ENCODE peak calls at places on chromosome 6, in five cellular contexts. One of them, this sample, is unnamed.

GRCh38 chr6:43970068-43970912 is 157.0 kb downstream of the MRPL14 start:
- DNase-seq in neuronal stem cell: no peak
- DNase-seq in H9: no peak
- DNase-seq in H1: no peak
- DNase-seq in mesenchymal stem cell: no peak
- DNase-seq in this sample: no peak

GRCh38 chr6:6131492-6132109 is 124.9 kb upstream of the NRN1 start:
- DNase-seq in neuronal stem cell: peak; percentile 31
- DNase-seq in H1: peak; percentile 31
- DNase-seq in mesenchymal stem cell: no peak
- DNase-seq in H9: peak; percentile 55
- DNase-seq in this sample: no peak

GRCh38 chr6:147078602-147079001 is 125.6 kb upstream of the STXBP5 start:
- DNase-seq in H9: no peak
- DNase-seq in H1: no peak
- DNase-seq in neuronal stem cell: no peak
- DNase-seq in mesenchymal stem cell: no peak
- DNase-seq in this sample: peak; percentile 29

GRCh38 chr6:109503327-109504224 is 20.6 kb upstream of the ZBTB24 start:
- DNase-seq in neuronal stem cell: no peak
- DNase-seq in mesenchymal stem cell: no peak
- DNase-seq in H1: no peak
- DNase-seq in H9: no peak
- DNase-seq in this sample: peak; percentile 21

GRCh38 chr6:82612475-82612874 is 248.9 kb downstream of the TPBG start:
- DNase-seq in mesenchymal stem cell: no peak
- DNase-seq in H1: no peak
- DNase-seq in neuronal stem cell: no peak
- DNase-seq in H9: no peak
- DNase-seq in this sample: no peak

GRCh38 chr6:98142839-98143238 is 691.5 kb upstream of the POU3F2 start:
- DNase-seq in H1: no peak
- DNase-seq in mesenchymal stem cell: no peak
- DNase-seq in neuronal stem cell: no peak
- DNase-seq in H9: no peak
- DNase-seq in this sample: no peak

GRCh38 chr6:12363651-12364381 is 73.7 kb downstream of the EDN1 start:
- DNase-seq in H1: no peak
- DNase-seq in H9: no peak
- DNase-seq in neuronal stem cell: no peak
- DNase-seq in mesenchymal stem cell: no peak
- DNase-seq in this sample: peak; percentile 34

GRCh38 chr6:67606905-67607828 is 1027.9 kb upstream of the ADGRB3 start:
- DNase-seq in mesenchymal stem cell: no peak
- DNase-seq in H1: no peak
- DNase-seq in neuronal stem cell: no peak
- DNase-seq in H9: no peak
- DNase-seq in this sample: no peak

GRCh38 chr6:156953478-156954146 is 176.4 kb downstream of the ARID1B start:
- DNase-seq in neuronal stem cell: peak; percentile 49
- DNase-seq in H9: no peak
- DNase-seq in mesenchymal stem cell: peak; percentile 97
- DNase-seq in H1: no peak
- DNase-seq in this sample: peak; percentile 93

GRCh38 chr6:166862287-166862977 is 93.9 kb downstream of the RNASET2 start:
- DNase-seq in H1: peak; percentile 41
- DNase-seq in neuronal stem cell: peak; percentile 52
- DNase-seq in mesenchymal stem cell: peak; percentile 18
- DNase-seq in H9: peak; percentile 69
- DNase-seq in this sample: no peak

GRCh38 chr6:27873101-27874030 is 38.8 kb downstream of the OR2B2 start:
- DNase-seq in H9: peak; percentile 68
- DNase-seq in H1: no peak
- DNase-seq in mesenchymal stem cell: peak; percentile 63
- DNase-seq in neuronal stem cell: peak; percentile 67
- DNase-seq in this sample: peak; percentile 65

GRCh38 chr6:1178590-1178989 is 133.3 kb upstream of the FOXQ1 start:
- DNase-seq in H9: no peak
- DNase-seq in H1: no peak
- DNase-seq in neuronal stem cell: no peak
- DNase-seq in mesenchymal stem cell: no peak
- DNase-seq in this sample: no peak

GRCh38 chr6:13903399-13903798 is 21.4 kb upstream of the RNF182 start:
- DNase-seq in H1: no peak
- DNase-seq in neuronal stem cell: no peak
- DNase-seq in mesenchymal stem cell: no peak
- DNase-seq in H9: no peak
- DNase-seq in this sample: no peak

GRCh38 chr6:168225471-168225901 is 94.1 kb downstream of the DACT2 start:
- DNase-seq in mesenchymal stem cell: peak; percentile 11
- DNase-seq in H1: no peak
- DNase-seq in H9: peak; percentile 50
- DNase-seq in neuronal stem cell: no peak
- DNase-seq in this sample: peak; percentile 7

GRCh38 chr6:408599-409102 is 17.1 kb downstream of the IRF4 start:
- DNase-seq in neuronal stem cell: peak; percentile 11
- DNase-seq in H9: peak; percentile 77
- DNase-seq in mesenchymal stem cell: peak; percentile 69
- DNase-seq in H1: no peak
- DNase-seq in this sample: peak; percentile 16

GRCh38 chr6:127117979-127118504 is 429 bp upstream of the RSPO3 start:
- DNase-seq in H9: no peak
- DNase-seq in H1: no peak
- DNase-seq in neuronal stem cell: peak; percentile 32
- DNase-seq in mesenchymal stem cell: peak; percentile 50
- DNase-seq in this sample: no peak

GRCh38 chr6:65524232-65524631 is 182.8 kb downstream of the EYS start:
- DNase-seq in H9: no peak
- DNase-seq in neuronal stem cell: no peak
- DNase-seq in mesenchymal stem cell: no peak
- DNase-seq in H1: no peak
- DNase-seq in this sample: no peak

GRCh38 chr6:45654673-45655072 is 276.9 kb upstream of the SUPT3H start:
- DNase-seq in mesenchymal stem cell: peak; percentile 51
- DNase-seq in H9: no peak
- DNase-seq in neuronal stem cell: no peak
- DNase-seq in H1: no peak
- DNase-seq in this sample: no peak
- H2BK12ac ChIP-seq in mesenchymal stem cell: peak overlapping the region; percentile 94
- H2BK12ac ChIP-seq in H9: no peak overlapping the region
- H2BK12ac ChIP-seq in neuronal stem cell: no peak overlapping the region
- H2BK12ac ChIP-seq in H1: no peak overlapping the region
- H2BK12ac ChIP-seq in this sample: peak overlapping the region; percentile 81

GRCh38 chr6:105926318-105926717 is 159.8 kb upstream of the PRDM1 start:
- DNase-seq in H1: no peak
- DNase-seq in mesenchymal stem cell: no peak
- DNase-seq in H9: no peak
- DNase-seq in neuronal stem cell: no peak
- DNase-seq in this sample: no peak

GRCh38 chr6:105917038-105917695 is 169.0 kb upstream of the PRDM1 start:
- DNase-seq in H9: no peak
- DNase-seq in mesenchymal stem cell: no peak
- DNase-seq in neuronal stem cell: no peak
- DNase-seq in H1: no peak
- DNase-seq in this sample: no peak

GRCh38 chr6:105920071-105920470 is 166.1 kb upstream of the PRDM1 start:
- DNase-seq in neuronal stem cell: no peak
- DNase-seq in mesenchymal stem cell: no peak
- DNase-seq in H1: no peak
- DNase-seq in H9: no peak
- DNase-seq in this sample: no peak

DNA sequence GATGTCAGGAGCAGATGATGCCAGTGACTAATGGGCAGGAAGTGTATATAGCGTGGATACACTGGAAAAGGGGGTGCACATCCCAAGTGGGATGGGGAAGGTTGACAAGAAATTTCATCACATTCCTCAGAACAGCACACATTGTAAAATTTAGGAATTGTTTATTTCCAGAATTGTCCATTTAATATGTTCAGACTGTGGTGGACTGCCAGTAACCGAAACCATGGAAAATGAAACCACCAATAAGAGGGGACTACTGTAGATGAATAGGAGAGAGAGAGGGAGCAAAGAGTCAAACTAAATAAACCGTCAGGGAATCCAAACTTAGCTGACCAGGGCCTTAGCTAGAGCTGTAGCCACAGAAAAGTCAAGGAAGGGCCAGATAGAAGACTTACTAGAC is 164.4 kb upstream of the PRDM1 start:
- DNase-seq in H9: no peak
- DNase-seq in mesenchymal stem cell: no peak
- DNase-seq in neuronal stem cell: no peak
- DNase-seq in H1: no peak
- DNase-seq in this sample: no peak
- H3K4me2 ChIP-seq in H9: no peak overlapping the region
- H3K4me2 ChIP-seq in mesenchymal stem cell: no peak overlapping the region
- H3K4me2 ChIP-seq in neuronal stem cell: no peak overlapping the region
- H3K4me2 ChIP-seq in H1: no peak overlapping the region
- H3K4me2 ChIP-seq in this sample: no peak overlapping the region

DNA sequence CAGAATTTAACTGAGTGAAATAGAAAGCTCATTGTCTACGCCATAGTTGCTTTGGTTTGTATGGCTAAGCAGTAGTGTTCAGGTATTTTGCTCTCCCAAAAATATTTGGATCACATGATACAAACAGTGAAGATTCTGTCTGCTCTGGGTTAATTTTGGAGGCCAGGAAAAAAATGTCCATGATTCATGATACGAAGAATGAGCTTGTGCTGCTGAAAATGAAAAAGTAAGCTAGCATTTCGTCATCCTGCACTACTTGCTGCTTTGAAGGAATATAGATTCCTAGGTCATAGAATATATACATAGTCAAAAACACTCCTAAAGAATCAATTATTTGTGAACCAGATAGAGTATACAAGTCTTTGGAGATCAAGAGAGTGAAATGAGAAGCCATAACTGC is 8.3 kb downstream of the WRNIP1 start:
- DNase-seq in mesenchymal stem cell: no peak
- DNase-seq in H9: no peak
- DNase-seq in H1: no peak
- DNase-seq in neuronal stem cell: no peak
- DNase-seq in this sample: no peak
- H2BK12ac ChIP-seq in mesenchymal stem cell: no peak overlapping the region
- H2BK12ac ChIP-seq in H9: no peak overlapping the region
- H2BK12ac ChIP-seq in H1: no peak overlapping the region
- H2BK12ac ChIP-seq in neuronal stem cell: no peak overlapping the region
- H2BK12ac ChIP-seq in this sample: no peak overlapping the region

GRCh38 chr6:36697481-36697903 is at the start of gene RAB44:
- DNase-seq in neuronal stem cell: no peak
- DNase-seq in H9: peak; percentile 18
- DNase-seq in H1: no peak
- DNase-seq in mesenchymal stem cell: no peak
- DNase-seq in this sample: no peak
- H3K4me2 ChIP-seq in neuronal stem cell: no peak within 1 kb of the TSS
- H3K4me2 ChIP-seq in H9: no peak within 1 kb of the TSS
- H3K4me2 ChIP-seq in H1: no peak within 1 kb of the TSS
- H3K4me2 ChIP-seq in mesenchymal stem cell: no peak within 1 kb of the TSS
- H3K4me2 ChIP-seq in this sample: no peak within 1 kb of the TSS

GRCh38 chr6:2918936-2919335 is 15.8 kb upstream of the SERPINB9 start:
- DNase-seq in mesenchymal stem cell: no peak
- DNase-seq in H9: no peak
- DNase-seq in H1: no peak
- DNase-seq in neuronal stem cell: no peak
- DNase-seq in this sample: no peak

GRCh38 chr6:2920671-2921112 is 17.6 kb upstream of the SERPINB9 start:
- DNase-seq in mesenchymal stem cell: no peak
- DNase-seq in H1: no peak
- DNase-seq in H9: peak; percentile 70
- DNase-seq in neuronal stem cell: no peak
- DNase-seq in this sample: peak; percentile 98

GRCh38 chr6:2919401-2919800 is 16.3 kb upstream of the SERPINB9 start:
- DNase-seq in neuronal stem cell: no peak
- DNase-seq in H1: no peak
- DNase-seq in H9: peak; percentile 24
- DNase-seq in mesenchymal stem cell: no peak
- DNase-seq in this sample: no peak

GRCh38 chr6:2921520-2922115 is 18.5 kb upstream of the SERPINB9 start:
- DNase-seq in H1: no peak
- DNase-seq in neuronal stem cell: no peak
- DNase-seq in mesenchymal stem cell: no peak
- DNase-seq in H9: peak; percentile 10
- DNase-seq in this sample: no peak

DNA sequence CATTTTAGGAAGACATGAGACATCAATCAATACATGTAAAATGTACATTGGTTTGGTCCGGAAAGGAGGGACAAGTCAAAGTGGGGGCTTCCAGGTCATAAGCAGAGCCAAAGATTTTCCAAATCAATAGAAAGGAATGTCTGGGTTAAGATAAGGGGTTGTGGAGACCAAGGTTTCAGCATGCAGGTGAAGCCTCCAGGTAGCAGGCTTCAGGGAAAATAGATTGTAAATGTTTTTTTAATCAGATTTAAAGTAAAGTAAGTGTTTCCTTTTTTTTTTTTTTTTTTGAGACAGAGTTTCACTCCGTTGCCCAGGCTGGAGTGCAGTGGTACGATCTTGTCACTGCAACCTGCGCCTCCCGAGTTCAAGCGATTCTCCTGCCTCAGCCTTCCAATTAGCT is 16.8 kb upstream of the SERPINB9 start:
- DNase-seq in neuronal stem cell: no peak
- DNase-seq in mesenchymal stem cell: no peak
- DNase-seq in H1: no peak
- DNase-seq in H9: no peak
- DNase-seq in this sample: peak; percentile 64
- H2BK12ac ChIP-seq in neuronal stem cell: no peak overlapping the region
- H2BK12ac ChIP-seq in mesenchymal stem cell: no peak overlapping the region
- H2BK12ac ChIP-seq in H1: no peak overlapping the region
- H2BK12ac ChIP-seq in H9: no peak overlapping the region
- H2BK12ac ChIP-seq in this sample: no peak overlapping the region

DNA sequence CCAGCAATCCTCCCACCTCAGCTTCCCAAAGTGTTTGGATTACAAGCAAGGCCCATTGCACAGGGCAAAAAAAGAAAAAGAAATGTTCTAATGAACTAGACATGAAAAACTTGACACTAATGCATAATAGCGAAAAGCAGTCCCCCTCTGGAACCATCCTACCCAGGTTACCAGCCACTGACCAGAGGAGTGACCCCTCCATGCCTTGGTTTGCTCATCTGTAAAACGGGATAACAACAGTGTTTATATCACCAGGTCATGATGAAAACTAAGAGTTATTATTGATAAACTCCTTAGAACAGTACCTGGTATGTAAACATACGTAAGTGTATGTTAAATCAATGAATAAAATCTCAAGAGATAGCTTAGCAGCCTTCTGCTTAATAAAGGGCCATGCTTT is 3.3 kb upstream of the NHSL1 start:
- DNase-seq in mesenchymal stem cell: no peak
- DNase-seq in neuronal stem cell: no peak
- DNase-seq in H9: no peak
- DNase-seq in H1: no peak
- DNase-seq in this sample: no peak
- H3K4me2 ChIP-seq in mesenchymal stem cell: no peak overlapping the region
- H3K4me2 ChIP-seq in neuronal stem cell: no peak overlapping the region
- H3K4me2 ChIP-seq in H9: no peak overlapping the region
- H3K4me2 ChIP-seq in H1: no peak overlapping the region
- H3K4me2 ChIP-seq in this sample: no peak overlapping the region

GRCh38 chr6:90175627-90176538 is 120.8 kb downstream of the BACH2 start:
- DNase-seq in H9: no peak
- DNase-seq in mesenchymal stem cell: no peak
- DNase-seq in H1: no peak
- DNase-seq in neuronal stem cell: no peak
- DNase-seq in this sample: peak; percentile 39
- H2BK12ac ChIP-seq in H9: no peak overlapping the region
- H2BK12ac ChIP-seq in mesenchymal stem cell: peak overlapping the region; percentile 54
- H2BK12ac ChIP-seq in H1: no peak overlapping the region
- H2BK12ac ChIP-seq in neuronal stem cell: no peak overlapping the region
- H2BK12ac ChIP-seq in this sample: peak overlapping the region; percentile 87

This sample was measured in trophoblast cell.